ENCODE peak calls at places on chromosomes 13 and 19, in seven cellular contexts. E, H, O, U, M, G and D are unnamed samples.

GRCh38 chr13:27455331-27455855 is 5.0 kb upstream of the MTIF3 start:
- DNase-seq in U (no peak), G (no peak), O (peak), M (no peak), H (peak), E (no peak), D (no peak)

GRCh38 chr13:102191951-102192461 is 209.8 kb downstream of the FGF14 start:
- DNase-seq in M (peak), G (no peak), E (no peak), H (peak), O (peak), U (peak), D (no peak)

GRCh38 chr19:42271045-42271419 is 2.0 kb downstream of the CIC start:
- DNase-seq in U (no peak), E (no peak), O (no peak), M (no peak), H (no peak), G (no peak), D (no peak)

GRCh38 chr13:73519720-73520119 is 460.9 kb downstream of the KLF5 start:
- DNase-seq in O (no peak), U (no peak), E (no peak), G (no peak), M (no peak), H (no peak), D (no peak)

GRCh38 chr13:44272692-44273091 is 100.9 kb upstream of the SERP2 start:
- DNase-seq in H (peak), U (peak), E (no peak), M (no peak), O (no peak), G (no peak), D (no peak)

GRCh38 chr19:18419699-18420460 is 682 bp downstream of the SSBP4 start:
- DNase-seq in M (no peak), O (no peak), H (no peak), U (no peak), G (no peak), E (no peak), D (no peak)

GRCh38 chr19:18046066-18046718 is 38.2 kb downstream of the ARRDC2 start:
- DNase-seq in U (peak), M (peak), O (peak), E (peak), G (no peak), H (peak), D (no peak)

GRCh38 chr13:99007414-99007986 is 29.6 kb upstream of the DOCK9 start:
- DNase-seq in M (no peak), G (no peak), O (no peak), U (no peak), H (peak), E (no peak), D (no peak)

GRCh38 chr13:48578516-48579166 is 45.8 kb upstream of the RCBTB2 start:
- DNase-seq in E (no peak), U (no peak), O (no peak), H (no peak), G (no peak), M (no peak), D (no peak)

GRCh38 chr19:18021121-18021755 is 13.3 kb downstream of the ARRDC2 start:
- DNase-seq in M (peak), H (peak), G (peak), U (peak), O (peak), E (peak), D (no peak)

GRCh38 chr13:104473936-104474335 is 1407.7 kb upstream of the SLC10A2 start:
- DNase-seq in E (no peak), H (no peak), G (no peak), U (no peak), M (no peak), O (no peak), D (no peak)

GRCh38 chr13:41065098-41065497 is 3.8 kb downstream of the WBP4 start:
- DNase-seq in U (peak), E (no peak), G (no peak), O (peak), H (peak), M (peak), D (peak)

GRCh38 chr19:41376241-41376997 is at the start of gene TMEM91:
- DNase-seq in E (peak), M (no peak), G (peak), U (peak), O (peak), H (peak), D (no peak)

GRCh38 chr19:49387936-49388372 is at the start of gene KASH5:
- DNase-seq in O (peak), M (no peak), G (peak), U (peak), E (peak), H (peak), D (no peak)

GRCh38 chr19:43406297-43406696 is 8.4 kb upstream of the TEX101 start:
- DNase-seq in U (no peak), G (no peak), M (no peak), O (no peak), H (no peak), E (no peak), D (no peak)

GRCh38 chr13:25783480-25784081 is 268.2 kb downstream of the SHISA2 start:
- DNase-seq in O (no peak), G (no peak), M (no peak), E (no peak), H (no peak), U (no peak), D (no peak)

GRCh38 chr19:13033819-13034611 is 38.7 kb downstream of the NFIX start:
- DNase-seq in E (peak), H (peak), O (no peak), M (no peak), G (peak), U (peak), D (no peak)

GRCh38 chr19:10095948-10096614 is 6.4 kb downstream of the ANGPTL6 start:
- DNase-seq in H (peak), G (peak), E (peak), O (peak), M (peak), U (peak), D (no peak)

GRCh38 chr13:77040835-77041234 is 13.9 kb upstream of the FBXL3 start:
- DNase-seq in G (no peak), O (no peak), E (no peak), M (no peak), H (no peak), U (no peak), D (no peak)

GRCh38 chr13:25806304-25806974 is 245.4 kb downstream of the SHISA2 start:
- DNase-seq in M (no peak), U (no peak), G (no peak), H (peak), E (no peak), O (no peak), D (no peak)

GRCh38 chr13:93915269-93915809 is 564.1 kb downstream of the DCT start:
- DNase-seq in U (peak), M (peak), E (no peak), H (peak), G (no peak), O (peak), D (no peak)

GRCh38 chr13:21060827-21061076 is 634 bp downstream of the LATS2 start:
- DNase-seq in M (no peak), H (no peak), E (peak), G (no peak), U (no peak), O (no peak), D (no peak)

GRCh38 chr19:19109601-19110000 is 28.7 kb downstream of the TMEM161A start:
- DNase-seq in U (peak), H (peak), E (no peak), O (peak), M (no peak), G (no peak), D (peak)

GRCh38 chr13:24267801-24268200 is 41.6 kb upstream of the C1QTNF9 start:
- DNase-seq in M (no peak), O (no peak), E (no peak), H (no peak), G (no peak), U (no peak), D (no peak)

GRCh38 chr13:92734545-92734944 is 492.1 kb upstream of the GPC6 start:
- DNase-seq in G (no peak), O (no peak), U (no peak), H (no peak), M (no peak), E (no peak), D (no peak)

DNA sequence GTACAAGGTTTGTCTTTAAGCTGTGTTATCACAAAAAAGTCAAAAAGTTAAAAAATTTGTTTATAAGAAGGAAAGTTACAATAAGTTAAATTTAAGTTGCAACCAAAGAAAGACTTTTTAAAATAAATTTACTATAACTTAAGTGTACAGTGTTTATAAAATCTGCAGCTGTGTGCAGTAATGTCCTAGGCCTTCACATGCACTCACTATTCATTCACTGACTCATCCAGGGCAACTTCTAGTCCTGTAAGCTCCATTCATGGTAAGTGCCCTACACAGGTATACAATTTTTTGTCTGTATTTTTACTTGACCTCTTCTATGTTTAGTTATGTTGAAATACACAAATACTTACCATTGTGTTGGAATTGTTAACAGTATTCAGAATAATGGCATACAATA is 667.9 kb upstream of the SLITRK5 start:
- DNase-seq in G (no peak), M (no peak), O (no peak), U (no peak), E (no peak), H (peak), D (no peak)
- TF ChIP-seq CTCF in G (no peak), M (no peak), O (no peak), U (no peak), E (no peak), H (no peak), D (no peak)

GRCh38 chr13:79741006-79741405 is 260.1 kb downstream of the NDFIP2 start:
- DNase-seq in H (peak), U (peak), G (no peak), M (no peak), E (no peak), O (peak), D (no peak)

GRCh38 chr13:79735228-79735627 is 254.3 kb downstream of the NDFIP2 start:
- DNase-seq in O (peak), E (no peak), M (no peak), U (peak), H (no peak), G (no peak), D (no peak)

GRCh38 chr13:79736356-79736755 is 255.4 kb downstream of the NDFIP2 start:
- DNase-seq in U (no peak), H (no peak), E (no peak), M (no peak), G (no peak), O (no peak), D (no peak)
- H3K4me3 ChIP-seq in U (no peak), H (no peak), E (no peak), M (no peak), G (no peak), O (no peak), D (no peak)

DNA sequence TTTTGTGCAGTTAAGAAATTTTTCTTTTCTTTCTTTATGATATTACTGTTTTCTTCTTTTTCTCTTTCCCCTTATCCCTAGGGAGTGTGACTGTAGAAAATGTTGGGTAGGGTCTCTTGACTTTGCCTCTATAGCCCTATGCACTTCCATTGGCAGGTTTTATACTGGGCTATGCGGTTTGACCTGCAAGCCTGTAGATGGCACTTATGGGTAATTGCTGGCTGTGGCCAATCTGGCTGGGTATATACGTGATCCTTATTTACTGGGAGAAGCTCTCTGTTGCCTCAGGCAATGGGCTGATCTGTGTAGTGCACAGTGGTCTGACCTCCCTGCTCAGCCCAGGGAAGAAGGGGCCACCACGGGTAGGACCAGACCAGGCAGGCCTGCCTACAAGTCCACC is 78.8 kb downstream of the RAP2A start:
- DNase-seq in O (peak), M (no peak), G (no peak), E (no peak), H (no peak), U (peak), D (no peak)
- TF ChIP-seq CTCF in O (peak), M (no peak), G (no peak), E (no peak), H (peak), U (no peak), D (no peak)

DNA sequence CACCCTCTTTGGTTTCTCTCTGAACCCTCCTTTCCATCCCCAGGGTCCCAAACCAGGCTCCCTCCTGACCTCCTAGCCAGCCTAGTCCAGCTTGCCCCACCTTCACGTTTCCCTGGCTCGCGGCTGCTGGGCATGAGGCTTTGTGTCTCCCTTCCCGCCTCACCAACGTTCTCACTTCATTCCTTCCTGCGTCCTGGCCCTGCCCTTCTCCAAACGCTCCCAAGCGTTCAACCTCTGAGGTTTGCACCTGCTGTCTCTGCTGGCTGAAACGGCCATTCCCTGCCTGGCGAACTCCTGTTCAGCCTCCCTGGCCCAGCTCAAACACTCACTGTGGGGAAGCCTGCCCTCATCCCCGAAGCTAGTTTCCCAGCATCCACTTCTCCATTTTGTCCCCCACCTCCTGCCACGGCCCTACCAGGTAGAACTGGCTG is 12.4 kb downstream of the EPS8L1 start:
- DNase-seq in M (no peak), O (no peak), E (no peak), U (no peak), H (no peak), G (no peak), D (no peak)
- H3K4me3 ChIP-seq in M (no peak), O (no peak), E (peak), U (no peak), H (no peak), G (no peak), D (peak)

GRCh38 chr19:35612559-35613321 is at the start of gene HAUS5:
- DNase-seq in H (peak), O (peak), M (peak), E (peak), U (peak), G (peak), D (peak)
- TF ChIP-seq CTCF in H (no peak), O (no peak), M (no peak), E (peak), U (no peak), G (no peak), D (peak)

GRCh38 chr13:113453962-113454361 is 674 bp upstream of the ADPRHL1 start:
- DNase-seq in G (no peak), M (peak), H (peak), E (no peak), O (peak), U (peak), D (peak)

GRCh38 chr13:113451951-113452421 is 1.3 kb downstream of the ADPRHL1 start:
- DNase-seq in H (no peak), O (no peak), U (no peak), M (no peak), G (no peak), E (no peak), D (no peak)

GRCh38 chr13:113454936-113455335 is 1.6 kb upstream of the ADPRHL1 start:
- DNase-seq in O (no peak), E (no peak), M (no peak), H (no peak), G (no peak), U (no peak), D (no peak)

GRCh38 chr13:113455384-113455783 is 2.1 kb upstream of the ADPRHL1 start:
- DNase-seq in G (no peak), E (no peak), M (no peak), U (no peak), H (no peak), O (no peak), D (no peak)

GRCh38 chr13:113452942-113453901 is at the start of gene ADPRHL1:
- DNase-seq in O (no peak), M (no peak), E (no peak), U (no peak), G (no peak), H (no peak), D (no peak)
- H3K4me3 ChIP-seq in O (no peak), M (no peak), E (no peak), U (no peak), G (no peak), H (no peak), D (no peak)

GRCh38 chr13:60384911-60385310 is 12.1 kb upstream of the TDRD3 start:
- DNase-seq in E (no peak), M (no peak), H (no peak), U (no peak), G (no peak), O (no peak), D (no peak)

DNA sequence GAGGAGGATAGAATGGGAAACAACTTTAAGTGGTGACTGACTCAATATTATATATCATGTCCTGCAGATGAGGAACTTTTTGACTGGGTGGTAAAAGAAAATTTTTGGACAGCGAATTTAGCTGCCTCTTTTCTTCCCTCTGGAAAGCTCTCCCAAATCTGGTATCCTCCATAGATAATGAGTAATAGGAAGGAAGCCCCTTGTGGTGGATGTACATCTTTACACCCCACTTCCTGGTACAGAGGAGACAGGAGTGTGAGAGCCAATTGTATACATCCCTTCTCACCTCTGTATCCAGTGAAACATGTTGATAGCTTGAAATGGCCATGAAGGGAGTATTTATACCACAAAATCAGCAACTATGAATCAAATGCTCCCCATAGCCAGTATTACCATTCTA is 17.2 kb upstream of the TDRD3 start:
- DNase-seq in M (no peak), U (no peak), G (no peak), H (no peak), O (no peak), E (no peak), D (no peak)
- TF ChIP-seq CTCF in M (peak), U (peak), G (no peak), H (no peak), O (peak), E (no peak), D (no peak)

GRCh38 chr13:32859893-32860292 is 156.3 kb upstream of the KL start:
- DNase-seq in U (no peak), O (no peak), E (no peak), H (no peak), G (no peak), M (no peak), D (no peak)
- H3K4me3 ChIP-seq in U (no peak), O (no peak), E (no peak), H (no peak), G (no peak), M (no peak), D (no peak)

GRCh38 chr13:76038920-76039716 is 403.0 kb downstream of the LMO7 start:
- DNase-seq in M (no peak), H (no peak), U (no peak), G (no peak), E (no peak), O (no peak), D (no peak)
- TF ChIP-seq CTCF in M (no peak), H (peak), U (peak), G (no peak), E (no peak), O (peak), D (no peak)